ENCODE peak calls at places on chromosomes 5 and 9, in five cellular contexts. J is astrocyte of the spinal cord, Z is fibroblast of pulmonary artery, M is Peyer's patch, B is prostate gland. X is an unnamed sample.

GRCh38 chr5:88680253-88681132 is 202.5 kb downstream of the MEF2C start:
- DNase-seq in Z (peak), B (peak), J (peak), M (peak), X (no peak)

GRCh38 chr5:161149078-161149477 is 297.1 kb upstream of the ATP10B start:
- DNase-seq in M (no peak), B (no peak), Z (no peak), J (no peak), X (no peak)

GRCh38 chr5:147460380-147460779 is 49.5 kb downstream of the DPYSL3 start:
- DNase-seq in Z (no peak), J (no peak), B (no peak), M (no peak), X (no peak)

GRCh38 chr9:136793063-136793946 is 2.2 kb downstream of the TMEM141 start:
- DNase-seq in B (no peak), M (peak), J (no peak), Z (no peak), X (no peak)

GRCh38 chr9:111866976-111867375 is 29.6 kb upstream of the UGCG start:
- DNase-seq in M (no peak), J (peak), Z (peak), B (no peak), X (peak)

GRCh38 chr9:91092214-91092613 is 269.5 kb downstream of the AUH start:
- DNase-seq in B (no peak), J (no peak), Z (no peak), M (no peak), X (no peak)

GRCh38 chr5:177349762-177350161 is 1.7 kb downstream of the LMAN2 start:
- DNase-seq in B (no peak), Z (no peak), M (no peak), J (no peak), X (no peak)

GRCh38 chr9:70438341-70438924 is 24.0 kb upstream of the KLF9 start:
- DNase-seq in M (peak), J (peak), Z (peak), B (peak), X (no peak)

GRCh38 chr9:13064060-13064459 is 215.4 kb downstream of the MPDZ start:
- DNase-seq in B (no peak), M (no peak), J (no peak), Z (no peak), X (no peak)

GRCh38 chr5:181088289-181088688 is 42.7 kb downstream of the OR2V1 start:
- DNase-seq in J (no peak), Z (no peak), B (no peak), M (no peak), X (no peak)

GRCh38 chr9:109010676-109011655 is 2.3 kb downstream of the CTNNAL1 start:
- DNase-seq in Z (peak), M (no peak), J (peak), B (no peak), X (peak)

GRCh38 chr5:64344501-64344900 is 161.3 kb upstream of the RGS7BP start:
- DNase-seq in Z (no peak), B (no peak), J (no peak), M (no peak), X (no peak)

GRCh38 chr5:178113141-178113787 is at the start of gene N4BP3:
- DNase-seq in Z (peak), J (peak), M (peak), B (peak), X (no peak)

GRCh38 chr5:180866296-180866695 is 5.2 kb upstream of the ZFP62 start:
- DNase-seq in J (no peak), M (no peak), Z (no peak), B (peak), X (no peak)

GRCh38 chr9:130944510-130945058 is 5.5 kb upstream of the FIBCD1 start:
- DNase-seq in J (no peak), B (no peak), Z (no peak), M (no peak), X (no peak)

GRCh38 chr9:136324501-136325300 is 2.6 kb upstream of the GPSM1 start:
- DNase-seq in J (no peak), B (no peak), Z (no peak), M (no peak), X (no peak)

GRCh38 chr9:36148652-36149051 is 12.1 kb downstream of the GLIPR2 start:
- DNase-seq in J (peak), M (peak), B (peak), Z (peak), X (peak)

GRCh38 chr9:21801683-21802417 is 586 bp upstream of the MTAP start:
- DNase-seq in M (peak), Z (peak), J (peak), B (peak), X (peak)

GRCh38 chr5:11904270-11904906 is at the start of gene CTNND2:
- DNase-seq in M (no peak), J (peak), Z (no peak), B (peak), X (peak)

GRCh38 chr5:95471447-95471846 is 80.3 kb downstream of the FAM81B start:
- DNase-seq in J (no peak), Z (no peak), M (no peak), B (no peak), X (no peak)

GRCh38 chr9:114770991-114771390 is 34.8 kb downstream of the TNFSF15 start:
- DNase-seq in M (no peak), B (no peak), Z (no peak), J (no peak), X (no peak)

GRCh38 chr5:61306531-61307195 is 25.4 kb upstream of the ZSWIM6 start:
- DNase-seq in M (no peak), J (peak), B (no peak), Z (peak), X (no peak)

GRCh38 chr5:95760291-95761191 is 29.4 kb downstream of the RHOBTB3 start:
- DNase-seq in J (peak), Z (peak), M (no peak), B (no peak), X (peak)

GRCh38 chr9:138102246-138103051 is 224.9 kb downstream of the CACNA1B start:
- DNase-seq in M (peak), Z (no peak), J (no peak), B (peak), X (no peak)

GRCh38 chr5:64180661-64181343 is 15.2 kb downstream of the RNF180 start:
- DNase-seq in B (no peak), J (peak), Z (peak), M (no peak), X (no peak)

GRCh38 chr9:17613723-17614122 is 34.9 kb downstream of the SH3GL2 start:
- DNase-seq in J (peak), Z (peak), B (no peak), M (no peak), X (peak)

GRCh38 chr9:98491778-98492177 is 217.0 kb downstream of the GABBR2 start:
- DNase-seq in M (no peak), Z (peak), J (peak), B (no peak), X (peak)

GRCh38 chr5:97452646-97453045 is 269.6 kb upstream of the RIOK2 start:
- DNase-seq in M (no peak), J (no peak), B (no peak), Z (peak), X (no peak)

GRCh38 chr5:95102080-95102479 is 182.8 kb downstream of the MCTP1 start:
- DNase-seq in Z (no peak), M (no peak), J (peak), B (no peak), X (no peak)

GRCh38 chr9:107685901-107686300 is 196.3 kb upstream of the KLF4 start:
- DNase-seq in B (no peak), J (no peak), M (no peak), Z (peak), X (no peak)

GRCh38 chr5:37892571-37892970 is 52.7 kb upstream of the GDNF start:
- DNase-seq in B (no peak), J (no peak), Z (no peak), M (no peak), X (no peak)

GRCh38 chr5:113250341-113250953 is 184.3 kb downstream of the TSSK1B start:
- DNase-seq in B (no peak), M (peak), J (peak), Z (peak), X (peak)

GRCh38 chr9:136665704-136666363 is 3.1 kb downstream of the EGFL7 start:
- DNase-seq in M (no peak), B (no peak), J (no peak), Z (no peak), X (no peak)

GRCh38 chr5:163815240-163815791 is 309.9 kb downstream of the MAT2B start:
- DNase-seq in Z (peak), J (no peak), M (no peak), B (no peak), X (no peak)

GRCh38 chr9:89149726-89150125 is 28.9 kb downstream of the SHC3 start:
- DNase-seq in J (peak), B (no peak), M (no peak), Z (peak), X (no peak)

GRCh38 chr5:137604348-137605095 is 105.4 kb upstream of the SPOCK1 start:
- DNase-seq in Z (no peak), B (peak), J (no peak), M (no peak), X (no peak)

GRCh38 chr5:135020111-135020895 is 13.7 kb downstream of the PITX1 start:
- DNase-seq in M (no peak), J (no peak), Z (no peak), B (no peak), X (no peak)

GRCh38 chr5:158758666-158759065 is 341.1 kb downstream of the EBF1 start:
- DNase-seq in B (no peak), M (no peak), J (peak), Z (no peak), X (no peak)

GRCh38 chr5:158755971-158756370 is 343.7 kb downstream of the EBF1 start:
- DNase-seq in Z (no peak), B (no peak), J (peak), M (no peak), X (peak)

GRCh38 chr5:158759276-158759675 is 340.4 kb downstream of the EBF1 start:
- DNase-seq in J (peak), M (no peak), B (no peak), Z (no peak), X (no peak)

GRCh38 chr5:158755221-158755620 is 344.5 kb downstream of the EBF1 start:
- DNase-seq in J (no peak), Z (no peak), M (no peak), B (no peak), X (no peak)

DNA sequence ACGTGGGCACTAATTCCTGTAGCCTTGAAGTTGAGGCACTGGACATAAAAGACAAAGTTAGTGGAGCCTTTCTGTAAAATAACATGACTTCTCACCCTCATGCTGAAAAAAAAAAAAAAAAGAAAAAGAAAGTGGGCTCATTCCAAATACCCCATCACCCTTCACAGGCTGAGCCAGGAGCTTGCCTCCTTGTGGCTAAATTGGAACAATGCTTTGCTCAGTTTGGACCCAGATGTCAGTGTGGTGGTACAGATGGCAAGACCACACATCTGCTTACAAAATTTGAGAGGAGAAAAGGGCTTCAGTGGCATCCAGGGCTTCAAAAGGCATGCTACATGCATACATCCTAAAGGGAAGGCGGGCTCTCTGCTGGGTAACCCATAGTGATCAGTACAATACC is 342.8 kb downstream of the EBF1 start:
- DNase-seq in B (no peak), J (no peak), Z (no peak), M (no peak), X (no peak)
- TF ChIP-seq CTCF in B (no peak), J (no peak), Z (no peak), M (no peak), X (peak)

DNA sequence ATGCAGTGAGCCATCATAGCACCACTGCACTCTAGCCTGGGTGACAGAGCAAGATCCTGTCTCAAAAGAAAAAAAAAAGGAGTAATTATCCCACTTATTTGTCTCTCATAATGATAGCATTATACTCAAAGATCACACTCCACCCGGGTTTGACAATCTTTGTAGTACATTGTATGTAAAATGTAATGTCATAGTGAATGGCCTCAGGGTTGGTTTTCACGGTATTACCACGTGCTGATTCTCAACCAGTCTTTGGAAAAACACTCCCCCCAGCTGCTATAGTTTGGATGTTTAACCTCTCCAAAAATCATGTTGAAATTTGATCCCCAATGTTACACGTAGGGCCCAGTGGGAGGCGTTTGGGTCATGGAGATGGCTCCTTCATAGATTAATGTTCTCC is 402.4 kb upstream of the GRAMD2B start:
- DNase-seq in J (no peak), M (no peak), Z (no peak), B (no peak), X (no peak)
- H3K4me3 ChIP-seq in J (no peak), M (no peak), Z (no peak), B (no peak), X (no peak)

DNA sequence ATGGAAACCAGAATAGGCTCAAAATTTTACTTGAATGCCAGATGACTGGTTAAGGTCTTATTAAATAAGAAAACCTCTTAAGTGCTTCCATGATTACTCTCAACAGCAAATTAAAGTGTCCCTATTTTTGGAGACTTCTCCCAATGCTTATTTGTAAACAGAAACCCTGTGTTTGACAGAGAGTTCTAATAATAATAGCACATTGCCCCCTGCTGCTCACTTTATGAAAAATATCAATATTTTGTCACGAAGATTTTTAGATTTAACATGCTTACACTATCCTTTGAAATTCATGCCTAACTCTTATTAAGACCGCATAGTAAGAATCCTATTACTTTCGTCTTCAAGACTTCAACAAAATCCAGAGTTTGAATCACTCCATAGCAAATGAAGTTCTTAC is 75.4 kb upstream of the PRRC1 start:
- DNase-seq in M (no peak), J (peak), Z (peak), B (no peak), X (peak)
- TF ChIP-seq CTCF in M (no peak), J (peak), Z (peak), B (no peak), X (no peak)

GRCh38 chr5:79512692-79513518 is 1.0 kb downstream of the HOMER1 start:
- DNase-seq in Z (peak), M (no peak), J (peak), B (no peak), X (no peak)
- H3K4me3 ChIP-seq in Z (peak), M (peak), J (peak), B (peak), X (peak)

GRCh38 chr5:167561796-167562195 is 729.6 kb upstream of the WWC1 start:
- DNase-seq in M (no peak), J (no peak), B (no peak), Z (no peak), X (no peak)

GRCh38 chr5:167570431-167570830 is 721.0 kb upstream of the WWC1 start:
- DNase-seq in Z (no peak), M (no peak), J (no peak), B (no peak), X (no peak)

GRCh38 chr5:167565555-167565954 is 725.9 kb upstream of the WWC1 start:
- DNase-seq in B (no peak), Z (peak), M (no peak), J (peak), X (peak)
- TF ChIP-seq CTCF in B (peak), Z (peak), M (no peak), J (peak), X (peak)

GRCh38 chr9:121182437-121182836 is 19.2 kb downstream of the RAB14 start:
- DNase-seq in M (no peak), Z (no peak), J (no peak), B (no peak), X (no peak)
- H3K4me3 ChIP-seq in M (no peak), Z (no peak), J (no peak), B (no peak), X (no peak)

GRCh38 chr9:5428172-5428571 is 9.6 kb downstream of the PLGRKT start:
- DNase-seq in B (no peak), M (no peak), Z (no peak), J (no peak), X (no peak)

GRCh38 chr9:5422276-5422675 is 15.4 kb downstream of the PLGRKT start:
- DNase-seq in B (no peak), J (no peak), M (no peak), Z (no peak), X (no peak)

GRCh38 chr9:5428794-5429528 is 8.8 kb downstream of the PLGRKT start:
- DNase-seq in M (no peak), B (no peak), Z (no peak), J (no peak), X (no peak)

GRCh38 chr9:5427005-5427404 is 10.7 kb downstream of the PLGRKT start:
- DNase-seq in B (no peak), Z (no peak), J (no peak), M (no peak), X (no peak)

GRCh38 chr9:5425006-5425628 is 12.6 kb downstream of the PLGRKT start:
- DNase-seq in J (peak), M (no peak), B (no peak), Z (peak), X (no peak)
- TF ChIP-seq CTCF in J (peak), M (no peak), B (peak), Z (peak), X (peak)

GRCh38 chr5:14153071-14153864 is 10.1 kb downstream of the TRIO start:
- DNase-seq in B (no peak), M (no peak), Z (no peak), J (no peak), X (no peak)

GRCh38 chr5:14155730-14156129 is 12.6 kb downstream of the TRIO start:
- DNase-seq in J (no peak), B (no peak), Z (no peak), M (no peak), X (no peak)

GRCh38 chr5:14156611-14157493 is 13.7 kb downstream of the TRIO start:
- DNase-seq in Z (peak), B (no peak), M (no peak), J (peak), X (peak)

GRCh38 chr5:14155075-14155474 is 11.9 kb downstream of the TRIO start:
- DNase-seq in J (no peak), B (no peak), Z (no peak), M (no peak), X (no peak)

GRCh38 chr5:14153932-14154646 is 10.9 kb downstream of the TRIO start:
- DNase-seq in M (peak), J (peak), B (peak), Z (peak), X (peak)
- H3K4me3 ChIP-seq in M (no peak), J (no peak), B (no peak), Z (peak), X (peak)